ENCODE peak calls at places on chromosomes 6 and 20, in seven cellular contexts. H is stomach, K is endothelial cell of umbilical vein, V is HL-60, S is SK-N-MC, T is SK-N-SH, B is HepG2. J is an unnamed sample.

GRCh38 chr20:63509088-63509564 is 10.2 kb upstream of the EEF1A2 start:
- DNase-seq in H (no peak), K (no peak), V (no peak), S (no peak), T (no peak), B (no peak), J (no peak)

GRCh38 chr20:15113374-15113773 is 776.0 kb upstream of the FLRT3 start:
- DNase-seq in H (no peak), K (no peak), V (no peak), S (no peak), T (no peak), B (no peak), J (no peak)

GRCh38 chr20:860891-861290 is 27.4 kb downstream of the FAM110A start:
- DNase-seq in H (no peak), K (no peak), V (no peak), S (no peak), T (no peak), B (no peak), J (no peak)

GRCh38 chr6:27753668-27754407 is 158.4 kb downstream of the OR2B2 start:
- DNase-seq in H (peak), K (peak), V (peak), S (peak), T (peak), B (peak), J (peak)

GRCh38 chr6:31691564-31692108 is 10.8 kb upstream of the LY6G5C start:
- DNase-seq in H (no peak), K (no peak), V (no peak), S (no peak), T (no peak), B (no peak), J (no peak)

GRCh38 chr6:37102299-37103168 is 67.4 kb upstream of the PIM1 start:
- DNase-seq in H (peak), K (peak), V (peak), S (peak), T (peak), B (peak), J (peak)

GRCh38 chr20:3238616-3239025 is 369 bp downstream of the SLC4A11 start:
- DNase-seq in H (peak), K (no peak), V (no peak), S (no peak), T (no peak), B (no peak), J (no peak)

GRCh38 chr6:28695671-28696537 is 170.2 kb downstream of the GPX5 start:
- DNase-seq in H (no peak), K (no peak), V (no peak), S (no peak), T (no peak), B (no peak), J (no peak)

GRCh38 chr6:137309078-137309762 is 90.0 kb upstream of the IFNGR1 start:
- DNase-seq in H (peak), K (peak), V (peak), S (peak), T (peak), B (peak), J (peak)

DNA sequence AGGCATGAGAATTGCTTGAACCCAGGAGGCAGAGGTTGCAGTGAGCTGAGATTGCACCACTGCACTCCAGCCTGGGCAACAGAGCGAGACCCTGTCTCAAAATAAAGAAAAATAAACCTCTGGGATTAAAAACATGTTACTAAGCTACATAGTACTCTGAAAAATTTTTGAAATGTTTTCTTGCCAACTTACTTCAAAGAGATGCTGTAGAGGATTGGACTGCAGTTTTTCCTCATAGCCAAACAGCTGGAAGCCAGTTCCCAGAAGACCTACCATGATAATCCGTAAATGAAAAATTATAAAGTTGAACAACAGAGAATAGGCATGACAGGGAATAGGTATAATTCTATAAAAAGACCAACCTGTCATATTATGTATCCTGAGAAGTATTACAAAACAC is 48.1 kb downstream of the RARS2 start:
- DNase-seq in H (no peak), K (no peak), V (no peak), S (no peak), T (no peak), B (no peak), J (no peak)
- H3K27ac ChIP-seq in H (no peak), K (no peak), V (no peak), S (no peak), T (no peak), B (no peak), J (no peak)

DNA sequence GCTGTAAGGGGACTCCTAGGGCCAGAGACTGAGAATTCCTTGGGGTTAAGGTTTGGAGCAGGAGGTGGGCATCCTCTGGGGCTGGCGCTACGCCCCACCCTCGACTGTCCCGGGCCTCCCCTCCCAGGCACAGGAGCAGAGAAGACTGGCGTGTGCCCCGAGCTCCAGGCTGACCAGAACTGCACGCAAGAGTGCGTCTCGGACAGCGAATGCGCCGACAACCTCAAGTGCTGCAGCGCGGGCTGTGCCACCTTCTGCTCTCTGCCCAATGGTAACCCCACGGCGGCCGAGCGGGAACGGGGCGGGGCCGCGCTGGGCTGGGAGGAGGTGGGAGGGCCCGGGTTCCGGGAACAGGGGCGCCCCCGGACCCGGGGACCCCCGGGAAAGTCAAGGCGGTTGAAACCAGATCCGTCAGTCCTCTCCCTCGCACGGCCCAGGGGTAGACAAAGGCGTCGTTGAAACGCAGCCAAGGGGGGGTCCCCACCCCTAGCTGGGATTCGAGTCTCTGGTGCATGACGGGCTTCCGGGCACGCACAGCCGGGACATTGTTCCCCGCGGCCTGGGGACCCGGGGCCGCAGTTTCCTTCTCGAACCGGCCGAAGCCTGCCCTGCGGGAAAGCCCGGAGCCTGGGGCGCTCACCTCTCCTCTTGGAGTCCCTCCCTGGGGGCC is 844 bp downstream of the WFDC2 start:
- DNase-seq in H (peak), K (no peak), V (no peak), S (no peak), T (peak), B (no peak), J (peak)
- TF ChIP-seq POLR2AphosphoS5 in H (peak), K (no peak), V (no peak), S (no peak), T (no peak), B (no peak), J (no peak)

GRCh38 chr6:68127066-68127465 is 508.0 kb upstream of the ADGRB3 start:
- DNase-seq in H (no peak), K (no peak), V (no peak), S (no peak), T (no peak), B (no peak), J (no peak)
- H3K27ac ChIP-seq in H (no peak), K (no peak), V (no peak), S (no peak), T (no peak), B (no peak), J (no peak)

GRCh38 chr20:16611832-16612231 is 38.6 kb upstream of the KIF16B start:
- DNase-seq in H (no peak), K (no peak), V (no peak), S (no peak), T (no peak), B (no peak), J (no peak)

GRCh38 chr20:16617056-16617455 is 43.8 kb upstream of the KIF16B start:
- DNase-seq in H (no peak), K (no peak), V (no peak), S (no peak), T (no peak), B (no peak), J (no peak)

GRCh38 chr20:16612708-16613107 is 39.5 kb upstream of the KIF16B start:
- DNase-seq in H (no peak), K (no peak), V (no peak), S (no peak), T (no peak), B (no peak), J (no peak)

GRCh38 chr20:16613954-16614353 is 40.7 kb upstream of the KIF16B start:
- DNase-seq in H (no peak), K (no peak), V (no peak), S (no peak), T (no peak), B (no peak), J (no peak)

GRCh38 chr20:16615199-16615598 is 42.0 kb upstream of the KIF16B start:
- DNase-seq in H (no peak), K (peak), V (no peak), S (peak), T (peak), B (no peak), J (no peak)
- TF ChIP-seq POLR2AphosphoS5 in H (no peak), K (no peak), V (no peak), S (no peak), T (no peak), B (no peak), J (no peak)

GRCh38 chr6:132132420-132132819 is 181.2 kb upstream of the CCN2 start:
- DNase-seq in H (no peak), K (peak), V (no peak), S (no peak), T (no peak), B (no peak), J (no peak)

GRCh38 chr6:132131777-132132176 is 180.6 kb upstream of the CCN2 start:
- DNase-seq in H (no peak), K (peak), V (no peak), S (no peak), T (no peak), B (peak), J (no peak)

GRCh38 chr6:132135409-132135808 is 184.2 kb upstream of the CCN2 start:
- DNase-seq in H (no peak), K (no peak), V (no peak), S (no peak), T (no peak), B (no peak), J (no peak)

GRCh38 chr6:132132911-132133639 is 181.9 kb upstream of the CCN2 start:
- DNase-seq in H (no peak), K (peak), V (no peak), S (no peak), T (no peak), B (no peak), J (no peak)

DNA sequence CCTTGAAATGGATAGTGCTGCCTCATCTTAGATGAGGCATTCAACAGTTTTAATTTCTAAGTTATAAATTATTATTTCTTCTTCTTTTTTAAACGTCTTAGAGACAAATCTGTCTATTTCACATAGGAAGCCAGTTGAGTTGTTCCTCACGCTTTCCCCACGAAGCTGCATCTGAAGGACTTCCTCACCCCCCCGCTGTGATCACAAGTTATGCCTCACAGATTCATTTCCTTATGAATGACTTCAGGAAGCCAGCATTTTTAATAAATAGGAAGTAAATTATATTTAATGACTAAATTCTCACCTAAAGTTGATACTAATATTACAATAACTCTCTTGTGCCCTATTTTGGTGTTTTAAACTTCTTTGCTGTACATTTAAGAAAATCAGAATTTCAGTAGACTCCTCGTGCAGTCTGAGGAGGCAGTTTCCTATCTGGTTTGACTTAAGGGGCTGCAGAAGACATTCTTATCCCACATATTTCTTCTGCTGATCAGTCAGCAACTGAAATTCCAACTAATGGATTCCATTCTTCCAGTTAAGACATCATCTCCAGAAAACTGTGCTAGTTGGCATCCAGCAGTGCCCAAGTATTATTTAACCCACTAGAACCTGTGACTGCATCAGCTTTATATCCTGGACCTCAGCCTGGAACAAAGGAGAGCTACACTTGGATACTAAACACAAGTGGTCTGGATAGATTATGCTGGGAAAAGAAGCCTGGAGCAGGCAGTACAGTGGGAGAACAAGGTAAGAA is 182.7 kb upstream of the CCN2 start:
- DNase-seq in H (no peak), K (peak), V (no peak), S (peak), T (no peak), B (no peak), J (no peak)
- H3K27ac ChIP-seq in H (peak), K (peak), V (no peak), S (no peak), T (no peak), B (no peak), J (peak)

GRCh38 chr20:44586986-44587980 is 4.9 kb downstream of the PKIG start:
- DNase-seq in H (no peak), K (peak), V (no peak), S (no peak), T (no peak), B (no peak), J (no peak)

GRCh38 chr20:44584103-44584690 is 1.8 kb downstream of the PKIG start:
- DNase-seq in H (no peak), K (no peak), V (no peak), S (no peak), T (no peak), B (no peak), J (no peak)

GRCh38 chr20:44585042-44585968 is 2.9 kb downstream of the PKIG start:
- DNase-seq in H (no peak), K (no peak), V (no peak), S (no peak), T (no peak), B (no peak), J (no peak)

GRCh38 chr20:44589522-44589921 is 7.1 kb downstream of the PKIG start:
- DNase-seq in H (no peak), K (peak), V (no peak), S (no peak), T (no peak), B (no peak), J (no peak)

DNA sequence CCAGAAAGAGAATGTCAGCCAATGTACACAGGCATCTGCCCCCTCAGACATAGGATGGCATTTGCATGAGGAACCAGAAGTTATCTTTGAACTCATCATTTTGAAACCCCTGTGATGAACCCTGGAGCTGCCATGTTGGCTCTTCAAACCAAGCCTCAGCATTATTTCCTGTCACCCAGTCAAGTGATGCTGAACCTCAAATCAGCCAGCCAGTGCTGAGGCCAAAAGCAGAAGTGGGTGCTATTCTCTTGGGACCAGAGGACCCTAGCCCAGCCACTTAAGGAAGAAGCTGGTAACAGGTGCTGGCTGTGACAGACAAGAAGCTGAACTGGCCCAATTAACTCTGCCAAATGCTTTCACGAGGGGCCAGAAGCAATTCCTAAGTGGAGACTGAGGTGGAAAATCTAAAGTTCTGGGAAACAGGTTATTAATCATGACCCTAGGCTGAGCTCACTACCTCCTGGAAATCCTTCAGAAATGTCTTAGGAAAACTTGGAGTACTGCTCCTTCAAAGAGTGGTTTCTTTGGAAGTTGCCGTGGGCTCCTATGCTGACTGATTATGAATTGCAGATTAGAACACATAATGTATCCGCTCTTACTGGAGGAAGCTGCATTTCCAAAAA is 4.0 kb downstream of the PKIG start:
- DNase-seq in H (no peak), K (peak), V (no peak), S (no peak), T (no peak), B (no peak), J (no peak)
- TF ChIP-seq POLR2AphosphoS5 in H (no peak), K (no peak), V (peak), S (no peak), T (no peak), B (no peak), J (no peak)

DNA sequence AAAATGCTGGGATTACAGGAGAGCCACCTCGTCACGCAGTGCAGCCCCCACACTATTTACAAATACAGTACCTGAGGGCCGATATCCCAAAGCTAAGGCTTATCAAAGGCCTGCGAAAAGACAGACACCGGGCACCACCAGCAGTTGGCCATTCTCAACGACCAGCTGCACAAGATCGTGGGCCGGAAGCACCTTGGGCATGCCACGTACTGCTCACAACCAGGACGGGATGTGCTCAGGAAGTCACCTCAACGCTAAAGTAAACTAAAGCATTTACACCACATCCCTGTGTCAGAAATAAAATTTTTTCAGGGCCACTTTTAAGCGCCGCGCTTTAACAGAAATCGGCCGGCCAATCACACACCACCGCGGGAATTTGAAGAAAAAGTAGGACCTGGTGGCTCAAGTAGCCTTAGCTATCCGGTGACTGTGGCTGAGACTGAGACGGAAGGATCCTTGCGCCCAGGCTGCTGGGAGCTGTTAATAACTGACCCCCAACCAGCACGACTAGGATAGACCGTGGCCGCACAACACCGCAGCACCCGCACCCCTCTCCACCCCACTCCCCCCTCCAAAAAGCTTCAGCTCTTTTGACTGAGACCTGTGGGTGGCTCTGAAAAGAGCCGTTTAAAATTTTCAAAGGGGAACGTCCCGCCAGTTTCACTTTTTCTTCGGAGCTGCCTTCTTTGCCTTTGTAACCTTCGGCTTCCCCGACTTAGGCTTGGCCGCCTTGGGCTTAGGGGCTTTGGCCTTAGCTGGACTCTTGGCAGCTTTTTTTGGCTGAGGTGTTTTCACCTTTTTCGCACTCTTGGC is 131.2 kb upstream of the BTN3A2 start:
- DNase-seq in H (peak), K (peak), V (no peak), S (no peak), T (peak), B (no peak), J (peak)
- H3K27ac ChIP-seq in H (peak), K (peak), V (peak), S (no peak), T (peak), B (no peak), J (peak)